ENCODE peak calls at places on chromosomes 4 and X, in four cellular contexts. E is HCT116, G is PC-3, F is MM.1S. P is an unnamed sample.

GRCh38 chr4:74682567-74683359 is 111.6 kb downstream of the BTC start:
- DNase-seq in E (peak; percentile 89), G (peak; percentile 92), F (no peak), P (no peak)

GRCh38 chr4:113537183-113537977 is 224.2 kb downstream of the CAMK2D start:
- DNase-seq in E (no peak), G (no peak), F (no peak), P (no peak)

GRCh38 chr4:84578540-84579409 is 4.2 kb upstream of the CDS1 start:
- DNase-seq in E (peak; percentile 51), G (peak; percentile 58), F (peak; percentile 41), P (peak; percentile 32)

GRCh38 chr4:80185787-80186548 is 11.3 kb upstream of the PRDM8 start:
- DNase-seq in E (no peak), G (no peak), F (no peak), P (no peak)

GRCh38 chrX:123487674-123488073 is 245.2 kb downstream of the THOC2 start:
- DNase-seq in E (no peak), G (no peak), F (no peak), P (no peak)

GRCh38 chr4:10123227-10124101 is 6.9 kb upstream of the WDR1 start:
- DNase-seq in E (no peak), G (no peak), F (peak; percentile 48), P (peak; percentile 58)

GRCh38 chrX:20116575-20117240 is at the start of gene MAP7D2:
- DNase-seq in E (no peak), G (no peak), F (no peak), P (peak; percentile 24)

GRCh38 chr4:28225005-28225404 is 1364.4 kb downstream of the STIM2 start:
- DNase-seq in E (peak; percentile 8), G (peak; percentile 62), F (peak; percentile 35), P (no peak)

GRCh38 chrX:88355252-88355651 is 391.8 kb upstream of the CPXCR1 start:
- DNase-seq in E (no peak), G (peak; percentile 2), F (no peak), P (no peak)

GRCh38 chr4:39565925-39566630 is 38.8 kb upstream of the UGDH start:
- DNase-seq in E (no peak), G (peak; percentile 77), F (no peak), P (no peak)

GRCh38 chr4:84917087-84917821 is 49.2 kb downstream of the WDFY3 start:
- DNase-seq in E (no peak), G (no peak), F (no peak), P (no peak)

GRCh38 chr4:45518832-45519231 is 605.0 kb downstream of the GABRG1 start:
- DNase-seq in E (no peak), G (no peak), F (no peak), P (no peak)

GRCh38 chr4:129403848-129404247 is 307.9 kb downstream of the C4orf33 start:
- DNase-seq in E (no peak), G (no peak), F (no peak), P (no peak)

GRCh38 chr4:58301384-58301783 is 1191.2 kb upstream of the IGFBP7 start:
- DNase-seq in E (no peak), G (no peak), F (no peak), P (no peak)

GRCh38 chr4:128871948-128872347 is 62.4 kb downstream of the JADE1 start:
- DNase-seq in E (no peak), G (peak; percentile 44), F (no peak), P (no peak)

GRCh38 chr4:89836031-89836777 is 757 bp downstream of the SNCA start:
- DNase-seq in E (no peak), G (no peak), F (no peak), P (no peak)

GRCh38 chrX:48573690-48574269 is 504 bp upstream of the RBM3 start:
- DNase-seq in E (no peak), G (no peak), F (no peak), P (peak; percentile 28)

GRCh38 chr4:37453361-37454262 is 209.1 kb downstream of the NWD2 start:
- DNase-seq in E (no peak), G (peak; percentile 62), F (peak; percentile 55), P (peak; percentile 84)

GRCh38 chrX:150450519-150451177 is 87.5 kb downstream of the MAMLD1 start:
- DNase-seq in E (no peak), G (no peak), F (no peak), P (no peak)

GRCh38 chr4:7539659-7540058 is 104.9 kb upstream of the PSAPL1 start:
- DNase-seq in E (peak; percentile 92), G (peak; percentile 82), F (no peak), P (no peak)

GRCh38 chr4:22094217-22094616 is 145.6 kb upstream of the KCNIP4 start:
- DNase-seq in E (no peak), G (no peak), F (no peak), P (no peak)

GRCh38 chrX:53282313-53282712 is 929 bp upstream of the IQSEC2 start:
- DNase-seq in E (no peak), G (no peak), F (no peak), P (no peak)
- H3K9ac ChIP-seq in E (no peak overlapping the region), G (peak overlapping the region; percentile 80), F (no peak overlapping the region), P (no peak overlapping the region)

GRCh38 chr4:119663160-119663788 is 34.7 kb upstream of the PDE5A start:
- DNase-seq in E (no peak), G (no peak), F (peak; percentile 42), P (no peak)
- H3K9ac ChIP-seq in E (no peak overlapping the region), G (no peak overlapping the region), F (peak overlapping the region; percentile 67), P (no peak overlapping the region)

GRCh38 chr4:2811830-2812599 is 19.1 kb downstream of the SH3BP2 start:
- DNase-seq in E (peak; percentile 16), G (no peak), F (peak; percentile 76), P (peak; percentile 57)

GRCh38 chr4:2812600-2812932 is 19.7 kb downstream of the SH3BP2 start:
- DNase-seq in E (no peak), G (no peak), F (no peak), P (no peak)

GRCh38 chr4:2814627-2815026 is 21.7 kb downstream of the SH3BP2 start:
- DNase-seq in E (no peak), G (no peak), F (no peak), P (no peak)

GRCh38 chr4:2812985-2813384 is 20.1 kb downstream of the SH3BP2 start:
- DNase-seq in E (no peak), G (no peak), F (no peak), P (no peak)

DNA sequence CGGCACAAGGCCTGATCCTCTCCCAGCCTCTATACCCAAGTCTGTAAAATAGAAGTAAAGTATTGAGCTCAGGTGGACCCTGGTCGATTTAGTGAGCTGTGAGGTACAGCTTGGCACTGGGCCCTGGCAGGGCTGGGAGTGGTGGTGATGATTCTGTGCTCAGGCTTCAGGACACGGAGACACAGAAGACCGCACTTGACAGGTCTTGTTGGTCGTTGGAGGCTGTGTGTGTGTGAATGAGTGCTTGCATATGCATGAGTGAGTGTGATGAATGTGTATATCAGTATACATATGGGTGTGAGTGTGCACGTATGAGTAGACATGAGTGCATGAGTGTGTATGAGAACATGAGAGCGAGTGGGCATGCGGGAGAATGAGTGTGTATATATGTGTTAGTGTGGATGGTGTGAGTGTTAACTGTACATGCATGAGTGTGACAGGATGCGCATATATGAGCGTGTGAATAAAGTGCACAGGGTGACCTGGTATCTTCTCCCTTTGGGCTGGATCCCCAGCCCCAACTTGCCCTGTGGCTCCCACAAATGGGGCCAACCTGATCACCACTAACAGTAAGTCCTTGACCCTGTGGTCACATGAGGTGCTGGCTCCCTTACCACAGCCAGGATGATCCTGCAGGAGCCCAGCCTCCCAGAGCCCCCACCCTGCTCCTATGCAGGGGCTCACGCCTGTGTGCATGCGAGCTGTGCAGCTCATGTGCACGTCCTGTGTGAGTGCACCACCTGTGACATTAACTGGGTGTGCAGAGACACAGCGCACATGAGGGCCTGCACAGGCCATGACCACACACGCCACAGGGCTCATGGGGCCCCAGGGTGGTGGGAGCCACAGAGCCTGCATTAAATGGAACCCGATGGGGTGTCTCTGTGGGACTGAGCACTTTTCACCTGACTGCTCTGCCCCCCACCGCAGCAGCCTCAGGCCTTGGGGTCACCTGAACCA is 20.8 kb downstream of the SH3BP2 start:
- DNase-seq in E (no peak), G (no peak), F (no peak), P (no peak)
- H3K9ac ChIP-seq in E (peak overlapping the region; percentile 72), G (no peak overlapping the region), F (no peak overlapping the region), P (no peak overlapping the region)

GRCh38 chr4:5885733-5886132 is 7.2 kb downstream of the CRMP1 start:
- DNase-seq in E (no peak), G (no peak), F (no peak), P (no peak)

GRCh38 chr4:5887011-5887360 is 5.9 kb downstream of the CRMP1 start:
- DNase-seq in E (no peak), G (no peak), F (no peak), P (no peak)

GRCh38 chr4:5888706-5889696 is 3.9 kb downstream of the CRMP1 start:
- DNase-seq in E (no peak), G (no peak), F (no peak), P (no peak)

GRCh38 chr4:5888222-5888701 is 4.6 kb downstream of the CRMP1 start:
- DNase-seq in E (no peak), G (no peak), F (no peak), P (no peak)

GRCh38 chr4:5887361-5888221 is 5.3 kb downstream of the CRMP1 start:
- DNase-seq in E (no peak), G (no peak), F (no peak), P (no peak)
- H3K9ac ChIP-seq in E (no peak overlapping the region), G (no peak overlapping the region), F (no peak overlapping the region), P (no peak overlapping the region)

GRCh38 chr4:133149932-133150642 is 993 bp downstream of the PCDH10 start:
- DNase-seq in E (no peak), G (no peak), F (no peak), P (no peak)

GRCh38 chr4:133150643-133151300 is 1.7 kb downstream of the PCDH10 start:
- DNase-seq in E (no peak), G (no peak), F (no peak), P (no peak)

GRCh38 chr4:133148690-133149363 is at the start of gene PCDH10:
- DNase-seq in E (no peak), G (peak; percentile 85), F (peak; percentile 91), P (peak; percentile 73)

GRCh38 chr4:133147922-133148689 is 988 bp upstream of the PCDH10 start:
- DNase-seq in E (no peak), G (peak; percentile 27), F (no peak), P (no peak)

DNA sequence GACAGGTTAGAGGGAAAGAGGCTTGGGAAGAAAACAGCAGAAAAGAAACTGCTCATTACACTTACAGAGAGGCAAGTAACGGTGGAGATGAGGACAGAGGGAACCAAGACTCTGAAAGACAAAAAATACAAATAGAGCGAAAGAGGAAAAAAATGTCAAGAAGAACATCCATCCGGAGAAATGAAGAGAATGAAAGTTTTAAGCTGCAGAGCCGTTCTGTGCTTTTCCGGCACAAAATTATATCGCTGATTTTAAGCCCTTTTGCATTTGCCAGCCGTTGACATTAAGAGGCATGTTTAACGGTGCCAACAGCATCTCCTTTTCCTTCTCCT is 236 bp downstream of the PCDH10 start:
- DNase-seq in E (no peak), G (no peak), F (no peak), P (no peak)
- H3K9ac ChIP-seq in E (no peak overlapping the region), G (no peak overlapping the region), F (peak overlapping the region; percentile 12), P (no peak overlapping the region)

GRCh38 chrX:23901805-23902204 is 5.9 kb downstream of the APOO start:
- DNase-seq in E (peak; percentile 67), G (peak; percentile 70), F (peak; percentile 50), P (peak; percentile 72)
- H3K9ac ChIP-seq in E (peak overlapping the region; percentile 37), G (peak overlapping the region; percentile 76), F (no peak overlapping the region), P (no peak overlapping the region)

GRCh38 chrX:7147431-7147977 is at the start of gene STS:
- DNase-seq in E (no peak), G (no peak), F (peak; percentile 39), P (peak; percentile 49)
- H3K9ac ChIP-seq in E (peak within 1 kb of the TSS; percentile 69), G (peak within 1 kb of the TSS; percentile 93), F (peak within 1 kb of the TSS; percentile 84), P (peak within 1 kb of the TSS; percentile 87)